ENCODE peak calls at places on chromosome 16, in four cellular contexts. G, Y, A and L are unnamed samples.

GRCh38 chr16:4680673-4681470 is 12.5 kb upstream of the NUDT16L1 start:
- DNase-seq in G (no peak), Y (no peak), A (no peak), L (no peak)

GRCh38 chr16:23687034-23687808 is 8.5 kb downstream of the PLK1 start:
- DNase-seq in G (no peak), Y (no peak), A (no peak), L (no peak)

GRCh38 chr16:74865922-74866598 is 91.4 kb upstream of the FA2H start:
- DNase-seq in G (no peak), Y (peak), A (peak), L (no peak)

GRCh38 chr16:66569827-66570405 is 3.7 kb downstream of the CMTM1 start:
- DNase-seq in G (peak), Y (no peak), A (no peak), L (no peak)

GRCh38 chr16:81185416-81185815 is 53.1 kb upstream of the BCO1 start:
- DNase-seq in G (no peak), Y (no peak), A (no peak), L (no peak)

GRCh38 chr16:88084881-88085280 is 133.6 kb downstream of the BANP start:
- DNase-seq in G (peak), Y (no peak), A (no peak), L (no peak)

GRCh38 chr16:29738514-29738913 is 7.3 kb downstream of the C16orf54 start:
- DNase-seq in G (no peak), Y (no peak), A (no peak), L (no peak)

GRCh38 chr16:64654137-64654652 is 467.7 kb downstream of the CDH11 start:
- DNase-seq in G (peak), Y (no peak), A (no peak), L (no peak)

GRCh38 chr16:31484491-31485171 is 1.7 kb downstream of the SLC5A2 start:
- DNase-seq in G (no peak), Y (peak), A (no peak), L (peak)

GRCh38 chr16:18013863-18014262 is 322.7 kb downstream of the NPIPA8 start:
- DNase-seq in G (no peak), Y (no peak), A (no peak), L (no peak)

GRCh38 chr16:72203401-72203800 is 31.4 kb upstream of the PMFBP1 start:
- DNase-seq in G (peak), Y (no peak), A (no peak), L (no peak)

GRCh38 chr16:81431554-81432353 is 12.9 kb upstream of the CMIP start:
- DNase-seq in G (peak), Y (no peak), A (no peak), L (no peak)

GRCh38 chr16:593406-593805 is 3.5 kb downstream of the RAB40C start:
- DNase-seq in G (no peak), Y (no peak), A (no peak), L (no peak)

GRCh38 chr16:68786685-68787418 is 49.8 kb downstream of the CDH1 start:
- DNase-seq in G (peak), Y (no peak), A (no peak), L (no peak)

GRCh38 chr16:19429271-19429670 is 11.6 kb downstream of the TMC5 start:
- DNase-seq in G (no peak), Y (no peak), A (no peak), L (no peak)
- H4K5ac ChIP-seq in G (no peak), Y (no peak), A (no peak), L (no peak)

GRCh38 chr16:26762596-26762995 is 304.1 kb upstream of the C16orf82 start:
- DNase-seq in G (no peak), Y (peak), A (no peak), L (peak)

GRCh38 chr16:26752166-26752565 is 314.6 kb upstream of the C16orf82 start:
- DNase-seq in G (no peak), Y (no peak), A (no peak), L (no peak)

GRCh38 chr16:26756633-26757032 is 310.1 kb upstream of the C16orf82 start:
- DNase-seq in G (no peak), Y (no peak), A (no peak), L (no peak)
- H4K5ac ChIP-seq in G (no peak), Y (no peak), A (no peak), L (no peak)

GRCh38 chr16:5851583-5851982 is 754.0 kb upstream of the EEF2KMT start:
- DNase-seq in G (no peak), Y (no peak), A (no peak), L (no peak)
- H4K5ac ChIP-seq in G (no peak), Y (no peak), A (no peak), L (no peak)

DNA sequence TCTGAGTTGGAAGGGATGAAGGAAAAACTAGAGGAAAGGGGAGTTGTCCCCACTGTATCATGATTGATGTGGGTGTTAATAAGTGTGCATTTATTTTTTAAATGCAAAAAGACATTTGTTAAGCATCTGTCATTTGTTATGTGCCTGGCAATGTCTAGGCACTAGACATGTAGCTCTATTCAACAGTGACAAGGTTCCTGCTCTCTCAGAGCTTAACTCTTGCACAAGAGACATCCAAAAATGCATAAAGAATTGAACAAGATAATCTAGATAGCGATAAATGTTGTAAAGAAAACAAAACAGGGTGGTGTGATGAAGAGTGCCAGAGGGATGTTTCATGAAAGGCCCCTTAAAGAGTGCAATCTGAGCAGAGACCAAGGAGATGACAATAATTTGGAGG is 148.9 kb downstream of the TOX3 start:
- DNase-seq in G (no peak), Y (no peak), A (no peak), L (no peak)
- H4K5ac ChIP-seq in G (no peak), Y (no peak), A (no peak), L (no peak)